ENCODE peak calls at places on chromosomes 13 and 19, in four cellular contexts. S is tibial artery, Q is HCT116, E is neural progenitor cell. T is an unnamed sample. For H3K9me3, the result is how much of the 10 kb centered on the place peaks cover.

GRCh38 chr13:50393641-50394040 is 378.4 kb downstream of the KCNRG start:
- DNase-seq in Q (no peak), S (no peak), E (peak), T (no peak)

GRCh38 chr13:25037057-25037813 is 58.7 kb upstream of the PABPC3 start:
- DNase-seq in E (peak), Q (peak), S (no peak), T (no peak)

GRCh38 chr13:52371736-52372247 is 34.2 kb downstream of the THSD1 start:
- DNase-seq in S (no peak), E (peak), Q (peak), T (no peak)

GRCh38 chr13:114151565-114152284 is 19.3 kb upstream of the RASA3 start:
- DNase-seq in S (no peak), Q (peak), E (no peak), T (no peak)

GRCh38 chr19:44752123-44752815 is 3.8 kb downstream of the BCL3 start:
- DNase-seq in Q (no peak), E (no peak), S (no peak), T (no peak)

GRCh38 chr13:73741111-73741510 is 393.1 kb downstream of the KLF12 start:
- DNase-seq in Q (no peak), E (no peak), S (no peak), T (no peak)

GRCh38 chr19:49875801-49876421 is 1.2 kb downstream of the AKT1S1 start:
- DNase-seq in Q (no peak), S (peak), E (peak), T (peak)

GRCh38 chr13:111865826-111866225 is 201.1 kb upstream of the SOX1 start:
- DNase-seq in Q (no peak), E (no peak), S (no peak), T (no peak)

GRCh38 chr13:113153810-113154748 is 4.4 kb upstream of the PROZ start:
- DNase-seq in E (peak), Q (peak), S (peak), T (peak)

GRCh38 chr19:35856546-35857149 is at the start of gene KIRREL2:
- DNase-seq in Q (no peak), E (peak), S (no peak), T (no peak)

GRCh38 chr13:37201081-37201480 is 95.6 kb upstream of the CSNK1A1L start:
- DNase-seq in S (no peak), Q (no peak), E (no peak), T (no peak)

GRCh38 chr19:8576273-8576993 is 809 bp downstream of the MYO1F start:
- DNase-seq in Q (no peak), S (no peak), E (no peak), T (no peak)

GRCh38 chr13:90884066-90884465 is 463.4 kb upstream of the MIR17HG start:
- DNase-seq in S (no peak), Q (no peak), E (no peak), T (no peak)

GRCh38 chr13:110470272-110471009 is 91.1 kb downstream of the RAB20 start:
- DNase-seq in S (no peak), Q (no peak), E (no peak), T (no peak)

GRCh38 chr19:53977991-53978731 is 13.3 kb upstream of the CACNG6 start:
- DNase-seq in Q (peak), E (peak), S (no peak), T (no peak)

GRCh38 chr19:17037966-17038500 is 11.4 kb upstream of the CPAMD8 start:
- DNase-seq in Q (no peak), E (no peak), S (no peak), T (no peak)

GRCh38 chr13:40306817-40307216 is 359.6 kb downstream of the FOXO1 start:
- DNase-seq in E (no peak), Q (no peak), S (no peak), T (no peak)

GRCh38 chr19:49324801-49325491 is at the start of gene SLC6A16:
- DNase-seq in Q (no peak), E (no peak), S (no peak), T (no peak)

GRCh38 chr19:38425810-38426466 is at the start of gene RASGRP4:
- DNase-seq in E (no peak), S (no peak), Q (no peak), T (peak)

GRCh38 chr19:33486936-33487793 is 34.4 kb downstream of the PEPD start:
- DNase-seq in S (peak), Q (no peak), E (no peak), T (no peak)

GRCh38 chr19:33486407-33486806 is 35.2 kb downstream of the PEPD start:
- DNase-seq in Q (no peak), S (peak), E (no peak), T (no peak)

GRCh38 chr19:38831142-38831605 is 420 bp downstream of the ECH1 start:
- DNase-seq in S (peak), Q (no peak), E (peak), T (no peak)

GRCh38 chr13:111899714-111900389 is 167.1 kb upstream of the SOX1 start:
- DNase-seq in E (no peak), S (peak), Q (no peak), T (no peak)

GRCh38 chr13:71644579-71644978 is 222.4 kb downstream of the DACH1 start:
- DNase-seq in S (no peak), E (no peak), Q (no peak), T (no peak)

GRCh38 chr13:42615691-42616090 is 41.7 kb downstream of the TNFSF11 start:
- DNase-seq in Q (no peak), E (no peak), S (no peak), T (no peak)

GRCh38 chr19:2854849-2855248 is 12.3 kb upstream of the ZNF556 start:
- DNase-seq in Q (no peak), E (no peak), S (no peak), T (no peak)

GRCh38 chr19:2863818-2864217 is 3.3 kb upstream of the ZNF556 start:
- DNase-seq in E (no peak), S (no peak), Q (no peak), T (no peak)

GRCh38 chr19:2856457-2857055 is 10.6 kb upstream of the ZNF556 start:
- DNase-seq in Q (no peak), E (no peak), S (no peak), T (no peak)

GRCh38 chr19:2853015-2853606 is 11.8 kb downstream of the ZNF555 start:
- DNase-seq in E (no peak), S (no peak), Q (no peak), T (no peak)

GRCh38 chr19:2858864-2859263 is 8.3 kb upstream of the ZNF556 start:
- DNase-seq in E (no peak), S (no peak), Q (no peak), T (no peak)
- H3K9me3 ChIP-seq in E (under half), S (half or more), Q (under half), T (under half)

DNA sequence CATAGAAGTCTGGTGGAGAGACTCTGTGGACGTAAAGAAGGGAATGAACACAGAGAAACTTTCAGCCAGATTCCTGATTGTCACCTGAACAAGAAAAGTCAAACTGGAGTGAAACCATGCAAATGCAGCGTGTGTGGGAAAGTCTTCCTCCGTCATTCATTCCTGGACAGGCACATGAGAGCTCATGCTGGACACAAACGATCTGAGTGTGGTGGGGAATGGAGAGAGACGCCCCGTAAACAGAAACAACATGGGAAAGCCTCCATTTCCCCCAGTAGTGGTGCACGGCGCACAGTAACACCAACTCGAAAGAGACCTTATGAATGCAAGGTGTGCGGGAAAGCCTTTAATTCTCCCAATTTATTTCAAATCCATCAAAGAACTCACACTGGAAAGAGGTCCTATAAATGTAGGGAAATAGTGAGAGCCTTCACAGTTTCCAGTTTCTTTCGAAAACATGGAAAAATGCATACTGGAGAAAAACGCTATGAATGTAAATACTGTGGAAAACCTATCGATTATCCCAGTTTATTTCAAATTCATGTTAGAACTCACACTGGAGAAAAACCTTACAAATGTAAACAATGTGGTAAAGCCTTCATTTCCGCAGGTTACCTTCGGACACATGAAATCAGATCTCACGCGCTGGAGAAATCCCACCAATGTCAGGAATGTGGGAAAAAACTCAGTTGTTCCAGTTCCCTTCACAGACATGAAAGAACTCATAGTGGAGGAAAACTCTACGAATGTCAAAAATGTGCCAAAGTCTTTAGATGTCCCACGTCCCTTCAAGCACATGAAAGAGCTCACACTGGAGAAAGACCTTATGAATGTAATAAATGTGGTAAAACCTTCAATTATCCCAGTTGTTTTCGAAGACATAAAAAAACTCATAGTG is 10.8 kb downstream of the ZNF101 start:
- DNase-seq in Q (no peak), S (no peak), E (no peak), T (no peak)
- H3K9me3 ChIP-seq in Q (under half), S (under half), E (under half), T (under half)

GRCh38 chr13:32081591-32081990 is 50.0 kb downstream of the FRY start:
- DNase-seq in E (no peak), Q (no peak), S (no peak), T (no peak)
- H3K9me3 ChIP-seq in E (under half), Q (under half), S (under half), T (under half)

GRCh38 chr19:58046856-58047255 is 12.2 kb upstream of the ZNF135 start:
- DNase-seq in S (no peak), Q (no peak), E (no peak), T (no peak)
- H3K9me3 ChIP-seq in S (half or more), Q (under half), E (under half), T (under half)

GRCh38 chr19:52451241-52451640 is 2.1 kb upstream of the ZNF578 start:
- DNase-seq in E (no peak), S (no peak), Q (no peak), T (no peak)
- H3K9me3 ChIP-seq in E (under half), S (under half), Q (under half), T (under half)

T was measured in T-helper 17 cell.